ENCODE peak calls at places on chromosomes 11 and 22, in six cellular contexts. Z is cardiac muscle cell, R is fibroblast of lung, U is spleen, Y is GM06990, V is IMR-90. Q is an unnamed sample.

GRCh38 chr11:122646549-122647340 is 8.8 kb upstream of the UBASH3B start:
- DNase-seq in Z (peak; percentile 70), R (peak; percentile 91), U (no peak), Y (no peak), V (peak; percentile 85), Q (no peak)

GRCh38 chr11:58285483-58286040 is 17.5 kb upstream of the OR10W1 start:
- DNase-seq in Z (no peak), R (no peak), U (no peak), Y (no peak), V (no peak), Q (no peak)

GRCh38 chr22:41229215-41229614 is 11.5 kb downstream of the CHADL start:
- DNase-seq in Z (no peak), R (no peak), U (no peak), Y (no peak), V (no peak), Q (no peak)

GRCh38 chr11:107830915-107831540 is 27.6 kb downstream of the SLC35F2 start:
- DNase-seq in Z (no peak), R (no peak), U (no peak), Y (no peak), V (no peak), Q (no peak)

GRCh38 chr11:11155962-11156815 is 196.9 kb downstream of the CSNK2A3 start:
- DNase-seq in Z (peak; percentile 3), R (no peak), U (no peak), Y (peak; percentile 23), V (no peak), Q (no peak)

GRCh38 chr11:13962562-13963168 is at the start of gene SPON1:
- DNase-seq in Z (peak; percentile 59), R (peak; percentile 43), U (peak; percentile 79), Y (peak; percentile 17), V (peak; percentile 15), Q (no peak)

GRCh38 chr11:64619196-64619595 is 28.2 kb downstream of the SLC22A12 start:
- DNase-seq in Z (no peak), R (no peak), U (no peak), Y (no peak), V (no peak), Q (no peak)

GRCh38 chr11:10654211-10655150 is 39.1 kb downstream of the IRAG1 start:
- DNase-seq in Z (peak; percentile 85), R (peak; percentile 76), U (no peak), Y (no peak), V (peak; percentile 67), Q (no peak)

GRCh38 chr11:69221086-69221485 is 65.4 kb downstream of the SMIM38 start:
- DNase-seq in Z (no peak), R (no peak), U (no peak), Y (no peak), V (no peak), Q (no peak)

GRCh38 chr22:19206287-19206686 is 27.8 kb upstream of the SLC25A1 start:
- DNase-seq in Z (no peak), R (no peak), U (no peak), Y (no peak), V (no peak), Q (no peak)

GRCh38 chr22:27460596-27461347 is 340.8 kb downstream of the MN1 start:
- DNase-seq in Z (peak; percentile 63), R (peak; percentile 90), U (no peak), Y (no peak), V (peak; percentile 60), Q (no peak)

GRCh38 chr11:68992743-68993255 is 12.0 kb upstream of the MRGPRD start:
- DNase-seq in Z (no peak), R (no peak), U (peak; percentile 36), Y (no peak), V (no peak), Q (no peak)

GRCh38 chr11:126992065-126992803 is 8.3 kb downstream of the KIRREL3 start:
- DNase-seq in Z (peak; percentile 84), R (peak; percentile 100), U (no peak), Y (no peak), V (peak; percentile 98), Q (no peak)

GRCh38 chr11:69918938-69919650 is 99.9 kb upstream of the FGF3 start:
- DNase-seq in Z (peak; percentile 77), R (peak; percentile 47), U (peak; percentile 87), Y (peak; percentile 65), V (peak; percentile 57), Q (no peak)

GRCh38 chr22:29043906-29044575 is 17.6 kb downstream of the C22orf31 start:
- DNase-seq in Z (peak; percentile 76), R (peak; percentile 81), U (no peak), Y (no peak), V (peak; percentile 66), Q (no peak)

GRCh38 chr11:92443109-92443508 is 218.5 kb downstream of the FAT3 start:
- DNase-seq in Z (no peak), R (peak; percentile 36), U (no peak), Y (no peak), V (no peak), Q (no peak)

GRCh38 chr22:21951931-21952465 is 650 bp downstream of the PPM1F start:
- DNase-seq in Z (peak; percentile 59), R (peak; percentile 63), U (peak; percentile 91), Y (peak; percentile 52), V (peak; percentile 53), Q (no peak)

DNA sequence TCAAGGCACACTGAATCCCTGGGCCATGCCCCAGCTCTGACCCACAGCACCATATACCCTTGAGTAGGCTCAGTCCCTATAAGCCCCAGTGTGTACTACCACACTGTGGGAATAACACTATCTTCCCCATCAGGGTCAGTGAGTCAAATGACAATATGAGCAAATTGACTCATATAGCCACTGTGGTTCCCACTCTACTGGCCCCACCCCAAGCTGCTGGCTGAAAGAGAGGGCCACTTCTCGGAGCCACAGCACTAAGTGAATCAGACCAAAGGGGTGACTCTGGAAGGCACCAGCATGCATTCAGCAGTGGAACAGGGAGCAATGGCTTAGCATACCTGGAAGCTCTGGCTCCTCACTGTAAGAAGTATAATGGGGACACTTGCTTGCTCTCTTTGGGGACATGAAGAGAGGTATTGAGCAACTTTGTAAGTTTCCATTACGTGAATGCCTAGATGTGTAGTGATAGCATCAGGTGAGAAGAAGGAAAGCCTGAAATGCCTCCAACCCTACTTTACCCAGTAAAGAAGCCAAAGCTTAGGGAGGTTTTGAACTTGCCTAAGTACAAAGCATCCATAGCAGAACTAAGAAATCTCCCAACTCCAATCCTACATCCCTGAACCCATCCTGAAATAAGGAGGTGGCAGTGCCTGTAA is 13.5 kb downstream of the CD59 start:
- DNase-seq in Z (peak; percentile 32), R (peak; percentile 82), U (no peak), Y (no peak), V (peak; percentile 80), Q (no peak)
- H3K4me3 ChIP-seq in Z (no peak overlapping the region), R (no peak overlapping the region), U (no peak overlapping the region), Y (no peak overlapping the region), V (no peak overlapping the region), Q (no peak overlapping the region)

DNA sequence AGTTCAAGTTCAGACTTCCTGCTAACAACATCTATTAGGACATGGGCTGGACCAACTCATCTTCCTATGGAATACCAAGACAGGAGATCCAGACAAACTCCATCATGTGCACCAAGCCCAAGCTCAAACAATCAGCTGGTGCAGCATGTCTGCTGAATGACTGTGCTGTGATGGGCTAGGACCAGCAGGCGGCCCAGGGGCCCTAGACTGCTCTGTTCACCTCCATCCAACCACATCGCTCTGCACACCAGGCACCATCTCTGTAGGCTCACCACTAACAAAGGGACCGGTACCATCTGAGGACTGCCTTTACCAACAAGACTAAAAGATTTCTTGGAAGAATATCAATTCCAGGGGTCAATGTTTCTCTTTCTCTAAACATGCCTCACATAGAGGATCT is 10.3 kb downstream of the BRD1 start:
- DNase-seq in Z (no peak), R (no peak), U (no peak), Y (no peak), V (no peak), Q (no peak)
- TF ChIP-seq CTCF in Z (no peak), R (no peak), U (no peak), Y (no peak), V (no peak), Q (no peak)

GRCh38 chr11:35136311-35136710 is 2.7 kb upstream of the CD44 start:
- DNase-seq in Z (no peak), R (no peak), U (no peak), Y (no peak), V (no peak), Q (no peak)

GRCh38 chr11:35139883-35140282 is 912 bp downstream of the CD44 start:
- DNase-seq in Z (no peak), R (peak; percentile 46), U (no peak), Y (no peak), V (no peak), Q (no peak)

GRCh38 chr11:35138949-35139881 is at the start of gene CD44:
- DNase-seq in Z (peak; percentile 62), R (peak; percentile 88), U (peak; percentile 95), Y (peak; percentile 80), V (peak; percentile 86), Q (no peak)

GRCh38 chr11:35138606-35138948 is 394 bp upstream of the CD44 start:
- DNase-seq in Z (no peak), R (peak; percentile 51), U (no peak), Y (no peak), V (no peak), Q (no peak)

DNA sequence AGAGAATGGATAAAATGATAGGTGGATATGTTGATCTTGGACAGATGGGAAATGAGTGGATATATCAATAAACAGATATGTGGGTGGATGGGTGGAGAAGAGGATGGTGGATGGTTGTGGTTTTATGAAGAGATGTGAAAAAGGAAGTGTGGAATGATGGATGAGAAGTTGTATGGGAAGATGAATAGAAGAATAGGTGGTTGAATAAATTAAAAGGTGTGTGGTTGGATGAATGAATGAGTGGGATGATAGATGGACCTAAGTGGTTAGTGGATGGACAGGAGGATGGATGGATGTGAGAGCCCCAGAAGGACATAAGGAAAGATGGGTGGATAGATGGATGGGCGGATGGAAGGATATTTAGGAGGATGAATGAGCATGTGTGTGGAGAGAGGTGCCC is 913 bp upstream of the CD44 start:
- DNase-seq in Z (no peak), R (peak; percentile 67), U (no peak), Y (no peak), V (no peak), Q (no peak)
- H3K4me3 ChIP-seq in Z (no peak overlapping the region), R (peak overlapping the region; percentile 92), U (peak overlapping the region; percentile 71), Y (peak overlapping the region; percentile 84), V (peak overlapping the region; percentile 74), Q (peak overlapping the region; percentile 90)

GRCh38 chr11:2693851-2694261 is 5.9 kb downstream of the KCNQ1OT1 start:
- DNase-seq in Z (no peak), R (no peak), U (peak; percentile 64), Y (no peak), V (no peak), Q (no peak)
- TF ChIP-seq CTCF in Z (no peak), R (no peak), U (no peak), Y (no peak), V (no peak), Q (no peak)